ENCODE peak calls at places on chromosomes 13 and 19, in five cellular contexts. One of them, this sample, is unnamed.

GRCh38 chr13:107348471-107348870 is 780.5 kb upstream of the ARGLU1 start:
- DNase-seq in SK-N-MC: no peak
- DNase-seq in tibial artery: no peak
- DNase-seq in HS-5: no peak
- DNase-seq in fibroblast of the aortic adventitia: no peak
- DNase-seq in this sample: no peak

GRCh38 chr13:51122868-51123267 is 11.8 kb upstream of the C13orf42 start:
- DNase-seq in SK-N-MC: no peak
- DNase-seq in tibial artery: no peak
- DNase-seq in HS-5: no peak
- DNase-seq in fibroblast of the aortic adventitia: no peak
- DNase-seq in this sample: no peak

GRCh38 chr13:24187185-24187584 is 26.7 kb downstream of the SPATA13 start:
- DNase-seq in SK-N-MC: no peak
- DNase-seq in tibial artery: no peak
- DNase-seq in HS-5: no peak
- DNase-seq in fibroblast of the aortic adventitia: peak; percentile 15
- DNase-seq in this sample: no peak

GRCh38 chr19:10510301-10510802 is 6.9 kb downstream of the S1PR5 start:
- DNase-seq in SK-N-MC: no peak
- DNase-seq in tibial artery: no peak
- DNase-seq in HS-5: no peak
- DNase-seq in fibroblast of the aortic adventitia: no peak
- DNase-seq in this sample: no peak

GRCh38 chr19:6709549-6709948 is 10.9 kb downstream of the C3 start:
- DNase-seq in SK-N-MC: no peak
- DNase-seq in tibial artery: no peak
- DNase-seq in HS-5: no peak
- DNase-seq in fibroblast of the aortic adventitia: no peak
- DNase-seq in this sample: no peak

GRCh38 chr19:45115809-45116615 is 23.0 kb downstream of the PPP1R37 start:
- DNase-seq in SK-N-MC: no peak
- DNase-seq in tibial artery: no peak
- DNase-seq in HS-5: no peak
- DNase-seq in fibroblast of the aortic adventitia: no peak
- DNase-seq in this sample: no peak

GRCh38 chr13:106432636-106433035 is 102.8 kb downstream of the EFNB2 start:
- DNase-seq in SK-N-MC: no peak
- DNase-seq in tibial artery: no peak
- DNase-seq in HS-5: no peak
- DNase-seq in fibroblast of the aortic adventitia: peak; percentile 31
- DNase-seq in this sample: no peak

GRCh38 chr13:66501187-66501586 is 728.9 kb downstream of the PCDH9 start:
- DNase-seq in SK-N-MC: no peak
- DNase-seq in tibial artery: no peak
- DNase-seq in HS-5: peak; percentile 16
- DNase-seq in fibroblast of the aortic adventitia: peak; percentile 65
- DNase-seq in this sample: no peak

GRCh38 chr13:28251462-28251861 is 113.1 kb downstream of the PAN3 start:
- DNase-seq in SK-N-MC: no peak
- DNase-seq in tibial artery: no peak
- DNase-seq in HS-5: no peak
- DNase-seq in fibroblast of the aortic adventitia: no peak
- DNase-seq in this sample: no peak

GRCh38 chr19:10852098-10852800 is 4.0 kb downstream of the C19orf38 start:
- DNase-seq in SK-N-MC: no peak
- DNase-seq in tibial artery: no peak
- DNase-seq in HS-5: peak; percentile 65
- DNase-seq in fibroblast of the aortic adventitia: peak; percentile 53
- DNase-seq in this sample: peak; percentile 52